ENCODE peak calls at places on chromosomes 16 and 17, in seven cellular contexts. B is ovary, G is stomach, S is A549, T is esophagus muscularis mucosa, K is transverse colon, R is SK-N-SH. C is an unnamed sample.

GRCh38 chr17:82049106-82049505 is 2.5 kb downstream of the RFNG start:
- DNase-seq in B (no peak), G (no peak), S (no peak), T (no peak), K (no peak), R (no peak), C (no peak)

GRCh38 chr16:12229759-12230594 is 253.4 kb downstream of the SNX29 start:
- DNase-seq in B (no peak), G (no peak), S (no peak), T (no peak), K (no peak), R (no peak), C (no peak)

GRCh38 chr17:55416000-55416399 is 5.6 kb downstream of the MMD start:
- DNase-seq in B (no peak), G (no peak), S (no peak), T (no peak), K (no peak), R (no peak), C (no peak)

GRCh38 chr16:24163935-24164334 is 92.2 kb upstream of the CACNG3 start:
- DNase-seq in B (no peak), G (no peak), S (no peak), T (no peak), K (no peak), R (no peak), C (no peak)

GRCh38 chr16:66070140-66070887 is 296.2 kb upstream of the CDH5 start:
- DNase-seq in B (peak), G (peak), S (no peak), T (peak), K (peak), R (no peak), C (peak)

GRCh38 chr17:17183744-17184143 is 22.4 kb downstream of the PLD6 start:
- DNase-seq in B (no peak), G (no peak), S (no peak), T (no peak), K (no peak), R (no peak), C (no peak)

GRCh38 chr17:80331820-80332219 is 71.2 kb downstream of the RNF213 start:
- DNase-seq in B (no peak), G (no peak), S (no peak), T (no peak), K (no peak), R (no peak), C (no peak)

GRCh38 chr17:5200360-5200759 is 8.7 kb upstream of the ZNF594 start:
- DNase-seq in B (no peak), G (no peak), S (no peak), T (no peak), K (no peak), R (no peak), C (no peak)

GRCh38 chr17:17090642-17091103 is 48.4 kb downstream of the MPRIP start:
- DNase-seq in B (no peak), G (peak), S (no peak), T (no peak), K (peak), R (no peak), C (peak)

DNA sequence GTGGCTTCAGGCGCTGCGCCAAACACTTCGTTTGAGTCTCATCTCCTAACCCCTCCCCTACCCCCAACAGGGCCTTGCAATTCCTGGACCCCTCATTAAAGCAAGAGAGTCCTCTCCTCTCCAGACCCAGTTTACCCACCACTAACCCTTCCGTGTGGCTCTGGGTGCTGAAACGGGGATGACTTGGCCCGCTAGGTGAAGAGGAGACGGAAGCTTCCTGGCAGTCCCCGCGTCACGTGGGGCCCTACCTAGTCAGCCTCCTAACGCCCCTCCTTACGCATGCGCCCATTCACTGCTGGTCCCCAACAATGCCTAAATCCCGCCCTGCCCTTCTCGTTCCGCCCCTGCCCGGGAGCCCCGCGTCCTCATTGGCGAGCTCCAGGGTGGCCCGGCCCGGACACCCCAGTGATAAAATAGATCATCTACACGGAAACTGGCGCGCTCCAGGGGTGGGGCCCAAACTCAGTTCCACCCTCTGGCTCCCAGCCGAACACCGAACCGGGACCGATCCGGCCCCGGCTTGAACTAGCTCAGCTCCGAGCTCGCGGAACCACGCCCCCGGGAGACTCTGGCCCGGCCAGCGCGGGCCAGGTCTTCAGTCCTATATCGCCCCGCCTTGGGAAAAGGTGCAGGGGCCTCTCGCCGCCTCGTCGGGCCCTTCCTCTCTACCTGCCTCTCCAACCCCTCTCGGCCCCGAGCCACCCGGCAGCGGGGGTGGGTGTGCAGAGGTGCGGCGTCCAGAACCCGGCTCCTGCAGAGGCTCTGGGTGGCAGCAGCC is at the start of gene SLC16A13:
- DNase-seq in B (peak), G (peak), S (peak), T (peak), K (peak), R (peak), C (peak)
- TF ChIP-seq EP300 in B (no peak), G (no peak), S (no peak), T (no peak), K (no peak), R (no peak), C (no peak)

GRCh38 chr17:75978938-75979704 is at the start of the genes ACOX1 and TEN1:
- DNase-seq in B (peak), G (peak), S (peak), T (peak), K (peak), R (peak), C (peak)
- TF ChIP-seq EP300 in B (no peak), G (no peak), S (no peak), T (no peak), K (no peak), R (peak), C (peak)

GRCh38 chr17:52106070-52106469 is 52.4 kb downstream of the CA10 start:
- DNase-seq in B (peak), G (no peak), S (no peak), T (no peak), K (no peak), R (no peak), C (no peak)
- TF ChIP-seq EP300 in B (no peak), G (no peak), S (no peak), T (no peak), K (no peak), R (no peak), C (no peak)

DNA sequence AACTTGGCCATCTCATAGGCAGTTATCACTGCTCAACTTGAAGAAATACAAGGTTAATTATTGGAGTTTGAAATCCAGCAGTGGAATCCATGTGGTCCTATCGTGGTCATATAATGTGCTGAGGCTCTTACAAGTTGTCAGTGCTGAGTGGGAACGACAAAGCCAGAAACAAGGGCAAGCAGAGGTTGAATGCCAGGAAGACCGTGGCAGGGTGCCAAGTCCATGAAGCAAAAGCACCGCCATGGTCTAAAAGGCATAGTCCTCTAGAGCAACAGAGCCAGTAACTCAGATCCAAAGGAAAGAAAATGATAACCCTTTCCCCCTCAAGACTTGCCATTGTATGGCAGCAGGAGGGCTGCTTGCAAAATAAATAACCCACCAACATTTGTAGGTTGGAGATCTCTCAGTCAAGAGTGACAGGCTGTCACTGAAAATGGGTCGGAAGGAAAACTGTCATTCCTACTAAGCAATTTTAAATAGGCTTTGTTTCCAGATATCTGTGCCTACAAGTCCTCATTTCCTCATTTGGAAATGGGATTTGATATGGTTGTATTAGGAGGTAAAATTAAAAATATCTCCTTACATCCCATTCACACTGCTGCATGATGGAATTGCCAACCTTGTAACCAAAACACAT is 36.4 kb upstream of the HSBP1 start:
- DNase-seq in B (no peak), G (peak), S (no peak), T (no peak), K (no peak), R (no peak), C (peak)
- TF ChIP-seq EP300 in B (no peak), G (no peak), S (no peak), T (no peak), K (no peak), R (no peak), C (no peak)

GRCh38 chr16:48720266-48720665 is 110.3 kb upstream of the N4BP1 start:
- DNase-seq in B (no peak), G (no peak), S (no peak), T (no peak), K (no peak), R (no peak), C (no peak)
- TF ChIP-seq EP300 in B (no peak), G (no peak), S (no peak), T (no peak), K (no peak), R (no peak), C (no peak)

DNA sequence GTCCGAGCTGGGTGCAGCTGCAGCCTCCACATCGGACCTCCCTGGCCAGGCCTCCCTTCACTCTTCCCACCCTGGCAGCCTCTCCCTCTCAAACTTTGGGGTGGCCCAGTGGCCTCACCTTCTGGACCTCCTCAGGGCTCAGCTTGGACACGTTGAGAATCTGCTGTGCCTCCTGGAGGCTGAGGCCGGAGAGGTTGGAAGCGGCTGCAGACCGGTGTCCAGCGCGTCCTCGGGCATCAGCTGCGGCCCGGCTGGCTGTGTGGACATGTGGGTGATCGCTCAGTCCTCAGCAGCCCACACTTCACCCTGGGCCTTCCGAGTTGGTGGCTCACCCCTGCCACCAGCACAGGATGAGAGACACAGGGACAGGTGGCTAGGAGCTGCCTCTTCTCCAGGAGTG is 9.9 kb downstream of the PAM16 start:
- DNase-seq in B (no peak), G (no peak), S (no peak), T (no peak), K (no peak), R (no peak), C (no peak)
- TF ChIP-seq EP300 in B (no peak), G (no peak), S (no peak), T (no peak), K (no peak), R (no peak), C (no peak)

GRCh38 chr16:31508706-31509523 is 724 bp upstream of the RUSF1 start:
- DNase-seq in B (no peak), G (no peak), S (no peak), T (no peak), K (no peak), R (no peak), C (no peak)
- TF ChIP-seq EP300 in B (no peak), G (no peak), S (no peak), T (no peak), K (no peak), R (no peak), C (no peak)